ENCODE peak calls at places on chromosomes 11 and 22, in six cellular contexts. F is neural progenitor cell; A is KBM-7; H is astrocyte of the cerebellum; X is stimulated activated CD8-positive, alpha-beta memory T cell treated with anti-CD3 and anti-CD28 coated beads, Interleukin-4, amount 100 ng/mL, for 1 hour; Q is putamen. G is an unnamed sample.

GRCh38 chr11:36363361-36364272 is 67.5 kb downstream of the PRR5L start:
- DNase-seq in H (no peak), X (no peak), A (peak), F (peak), Q (no peak), G (no peak)

GRCh38 chr11:130634981-130635473 is 186.6 kb downstream of the ADAMTS15 start:
- DNase-seq in F (no peak), H (peak), Q (no peak), X (no peak), A (no peak), G (no peak)

GRCh38 chr11:133228406-133229330 is 303.6 kb downstream of the OPCML start:
- DNase-seq in Q (no peak), A (no peak), F (peak), H (no peak), X (no peak), G (no peak)

GRCh38 chr11:9760180-9760550 is 96.3 kb downstream of the SWAP70 start:
- DNase-seq in X (no peak), Q (no peak), H (peak), A (no peak), F (no peak), G (no peak)

GRCh38 chr22:37972527-37972926 is 11.8 kb downstream of the SOX10 start:
- DNase-seq in X (no peak), A (no peak), F (no peak), Q (no peak), H (no peak), G (no peak)

GRCh38 chr11:120061036-120061760 is 76.7 kb downstream of the TRIM29 start:
- DNase-seq in H (no peak), A (no peak), F (peak), X (no peak), Q (no peak), G (no peak)

GRCh38 chr11:74570266-74571061 is 21.9 kb upstream of the POLD3 start:
- DNase-seq in X (no peak), F (peak), H (peak), Q (no peak), A (peak), G (peak)

GRCh38 chr11:34468209-34468841 is 29.6 kb downstream of the CAT start:
- DNase-seq in X (no peak), F (peak), A (peak), H (no peak), Q (no peak), G (no peak)

GRCh38 chr11:91742155-91742554 is 482.5 kb upstream of the FAT3 start:
- DNase-seq in F (no peak), A (no peak), Q (no peak), H (no peak), X (no peak), G (no peak)

GRCh38 chr11:9714540-9714939 is 50.7 kb downstream of the SWAP70 start:
- DNase-seq in A (no peak), X (no peak), H (no peak), F (no peak), Q (no peak), G (no peak)

GRCh38 chr11:64088159-64089026 is 52.7 kb downstream of the FLRT1 start:
- DNase-seq in Q (no peak), X (no peak), F (peak), H (no peak), A (no peak), G (no peak)

GRCh38 chr22:49929553-49929979 is 11.1 kb downstream of the CRELD2 start:
- DNase-seq in F (peak), H (no peak), Q (no peak), A (peak), X (peak), G (no peak)

GRCh38 chr11:14584595-14584994 is 59.0 kb upstream of the PDE3B start:
- DNase-seq in X (no peak), H (no peak), A (no peak), F (no peak), Q (no peak), G (no peak)